ENCODE peak calls at places on chromosomes 13 and 19, in nine cellular contexts. One of them, this sample, is unnamed.

GRCh38 chr13:95723428-95723827 is 46.5 kb downstream of the DNAJC3 start:
- DNase-seq in breast epithelium: no peak
- DNase-seq in endodermal cell: no peak
- DNase-seq in A549: no peak
- DNase-seq in GM12865: no peak
- DNase-seq in prostate gland: no peak
- DNase-seq in colonic mucosa: no peak
- DNase-seq in bronchial epithelial cell: no peak
- DNase-seq in ascending aorta: no peak
- DNase-seq in this sample: no peak

GRCh38 chr13:69704311-69704710 is 403.3 kb upstream of the ATXN8OS start:
- DNase-seq in ascending aorta: no peak
- DNase-seq in GM12865: no peak
- DNase-seq in A549: no peak
- DNase-seq in endodermal cell: no peak
- DNase-seq in breast epithelium: no peak
- DNase-seq in colonic mucosa: no peak
- DNase-seq in bronchial epithelial cell: peak; percentile 1
- DNase-seq in prostate gland: no peak
- DNase-seq in this sample: no peak

GRCh38 chr13:79794936-79795335 is 314.0 kb downstream of the NDFIP2 start:
- DNase-seq in A549: no peak
- DNase-seq in ascending aorta: no peak
- DNase-seq in colonic mucosa: no peak
- DNase-seq in bronchial epithelial cell: no peak
- DNase-seq in breast epithelium: no peak
- DNase-seq in prostate gland: no peak
- DNase-seq in endodermal cell: no peak
- DNase-seq in GM12865: no peak
- DNase-seq in this sample: no peak

GRCh38 chr13:113612626-113613025 is 28.1 kb downstream of the TFDP1 start:
- DNase-seq in breast epithelium: no peak
- DNase-seq in bronchial epithelial cell: no peak
- DNase-seq in A549: no peak
- DNase-seq in colonic mucosa: no peak
- DNase-seq in GM12865: no peak
- DNase-seq in ascending aorta: no peak
- DNase-seq in endodermal cell: no peak
- DNase-seq in prostate gland: no peak
- DNase-seq in this sample: peak; percentile 7

GRCh38 chr19:42176649-42176989 is 40.9 kb downstream of the DEDD2 start:
- DNase-seq in breast epithelium: no peak
- DNase-seq in bronchial epithelial cell: no peak
- DNase-seq in ascending aorta: no peak
- DNase-seq in GM12865: no peak
- DNase-seq in colonic mucosa: no peak
- DNase-seq in A549: no peak
- DNase-seq in endodermal cell: no peak
- DNase-seq in prostate gland: no peak
- DNase-seq in this sample: no peak

GRCh38 chr13:81773263-81773662 is 1432.3 kb upstream of the SPRY2 start:
- DNase-seq in colonic mucosa: no peak
- DNase-seq in breast epithelium: no peak
- DNase-seq in bronchial epithelial cell: no peak
- DNase-seq in prostate gland: no peak
- DNase-seq in GM12865: no peak
- DNase-seq in ascending aorta: no peak
- DNase-seq in endodermal cell: no peak
- DNase-seq in A549: no peak
- DNase-seq in this sample: no peak

GRCh38 chr13:67238277-67238859 is 8.2 kb upstream of the PCDH9 start:
- DNase-seq in endodermal cell: no peak
- DNase-seq in breast epithelium: no peak
- DNase-seq in prostate gland: no peak
- DNase-seq in ascending aorta: no peak
- DNase-seq in GM12865: peak; percentile 30
- DNase-seq in A549: no peak
- DNase-seq in colonic mucosa: no peak
- DNase-seq in bronchial epithelial cell: peak; percentile 23
- DNase-seq in this sample: peak; percentile 32

GRCh38 chr19:5147971-5148793 is 179.3 kb downstream of the KDM4B start:
- DNase-seq in prostate gland: no peak
- DNase-seq in endodermal cell: no peak
- DNase-seq in ascending aorta: no peak
- DNase-seq in A549: no peak
- DNase-seq in bronchial epithelial cell: no peak
- DNase-seq in colonic mucosa: no peak
- DNase-seq in breast epithelium: no peak
- DNase-seq in GM12865: peak; percentile 1
- DNase-seq in this sample: peak; percentile 46

GRCh38 chr19:38173324-38174041 is 50.5 kb downstream of the DPF1 start:
- DNase-seq in prostate gland: no peak
- DNase-seq in endodermal cell: no peak
- DNase-seq in A549: no peak
- DNase-seq in breast epithelium: peak; percentile 18
- DNase-seq in ascending aorta: peak; percentile 95
- DNase-seq in GM12865: no peak
- DNase-seq in colonic mucosa: no peak
- DNase-seq in bronchial epithelial cell: peak; percentile 86
- DNase-seq in this sample: peak; percentile 84

GRCh38 chr13:21233086-21233485 is 56.6 kb downstream of the MRPL57 start:
- DNase-seq in endodermal cell: no peak
- DNase-seq in GM12865: no peak
- DNase-seq in prostate gland: no peak
- DNase-seq in colonic mucosa: no peak
- DNase-seq in bronchial epithelial cell: peak; percentile 19
- DNase-seq in ascending aorta: no peak
- DNase-seq in breast epithelium: no peak
- DNase-seq in A549: no peak
- DNase-seq in this sample: no peak
- H3K4me3 ChIP-seq in endodermal cell: no peak overlapping the region
- H3K4me3 ChIP-seq in GM12865: no peak overlapping the region
- H3K4me3 ChIP-seq in prostate gland: no peak overlapping the region
- H3K4me3 ChIP-seq in colonic mucosa: no peak overlapping the region
- H3K4me3 ChIP-seq in bronchial epithelial cell: no peak overlapping the region
- H3K4me3 ChIP-seq in ascending aorta: no peak overlapping the region
- H3K4me3 ChIP-seq in breast epithelium: no peak overlapping the region
- H3K4me3 ChIP-seq in A549: no peak overlapping the region
- H3K4me3 ChIP-seq in this sample: peak overlapping the region; percentile 38

GRCh38 chr19:11963566-11964355 is 1.1 kb upstream of the ZNF763 start:
- DNase-seq in A549: no peak
- DNase-seq in endodermal cell: peak; percentile 89
- DNase-seq in breast epithelium: peak; percentile 51
- DNase-seq in GM12865: peak; percentile 82
- DNase-seq in colonic mucosa: peak; percentile 87
- DNase-seq in ascending aorta: peak; percentile 90
- DNase-seq in prostate gland: peak; percentile 39
- DNase-seq in bronchial epithelial cell: peak; percentile 33
- DNase-seq in this sample: peak; percentile 61
- TF ChIP-seq CTCF in A549: no peak
- TF ChIP-seq CTCF in endodermal cell: peak; percentile 92
- TF ChIP-seq CTCF in breast epithelium: peak; percentile 69
- TF ChIP-seq CTCF in GM12865: peak; percentile 78
- TF ChIP-seq CTCF in colonic mucosa: peak; percentile 71
- TF ChIP-seq CTCF in ascending aorta: peak; percentile 89
- TF ChIP-seq CTCF in prostate gland: peak; percentile 57
- TF ChIP-seq CTCF in bronchial epithelial cell: peak; percentile 79
- TF ChIP-seq CTCF in this sample: peak; percentile 76

GRCh38 chr19:19591133-19591825 is 27.2 kb downstream of the PBX4 start:
- DNase-seq in GM12865: peak; percentile 88
- DNase-seq in colonic mucosa: no peak
- DNase-seq in prostate gland: peak; percentile 43
- DNase-seq in breast epithelium: peak; percentile 73
- DNase-seq in A549: peak; percentile 58
- DNase-seq in ascending aorta: peak; percentile 67
- DNase-seq in endodermal cell: peak; percentile 67
- DNase-seq in bronchial epithelial cell: peak; percentile 99
- DNase-seq in this sample: peak; percentile 97
- H3K4me3 ChIP-seq in GM12865: peak overlapping the region; percentile 18
- H3K4me3 ChIP-seq in colonic mucosa: no peak overlapping the region
- H3K4me3 ChIP-seq in prostate gland: no peak overlapping the region
- H3K4me3 ChIP-seq in breast epithelium: no peak overlapping the region
- H3K4me3 ChIP-seq in A549: no peak overlapping the region
- H3K4me3 ChIP-seq in ascending aorta: no peak overlapping the region
- H3K4me3 ChIP-seq in endodermal cell: no peak overlapping the region
- H3K4me3 ChIP-seq in bronchial epithelial cell: no peak overlapping the region
- H3K4me3 ChIP-seq in this sample: peak overlapping the region; percentile 33

DNA sequence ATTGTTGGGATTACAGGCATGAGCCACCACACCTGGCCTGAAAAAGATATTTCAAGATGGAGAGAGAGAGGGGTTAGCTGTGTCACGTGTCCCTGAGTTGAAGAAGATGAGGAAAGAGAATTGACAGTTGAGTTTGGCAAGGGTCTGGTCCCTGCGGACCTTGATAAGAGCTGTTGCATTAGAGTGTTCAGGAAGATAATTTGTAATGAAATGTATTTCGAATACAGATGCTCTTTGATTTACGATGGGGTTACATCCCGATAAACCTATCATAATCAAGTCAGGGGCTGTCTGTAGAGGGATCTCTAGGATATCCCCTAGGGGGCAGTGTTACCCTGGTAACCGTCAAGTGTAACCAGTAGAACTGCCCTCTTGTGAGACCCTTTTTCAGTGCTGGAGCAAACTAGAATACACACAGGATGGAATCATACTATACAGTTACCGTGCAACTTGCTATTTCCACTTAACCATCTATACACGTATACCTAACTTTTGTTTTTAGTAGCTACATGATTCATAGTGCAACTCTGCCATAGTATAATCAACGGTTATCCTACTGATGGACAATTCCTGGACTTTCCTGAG is 1.5 kb upstream of the ELOF1 start:
- DNase-seq in breast epithelium: no peak
- DNase-seq in prostate gland: peak; percentile 42
- DNase-seq in A549: peak; percentile 73
- DNase-seq in bronchial epithelial cell: peak; percentile 67
- DNase-seq in colonic mucosa: peak; percentile 72
- DNase-seq in GM12865: peak; percentile 93
- DNase-seq in endodermal cell: peak; percentile 84
- DNase-seq in ascending aorta: no peak
- DNase-seq in this sample: peak; percentile 57
- TF ChIP-seq CTCF in breast epithelium: peak; percentile 18
- TF ChIP-seq CTCF in prostate gland: no peak
- TF ChIP-seq CTCF in A549: peak; percentile 51
- TF ChIP-seq CTCF in bronchial epithelial cell: peak; percentile 57
- TF ChIP-seq CTCF in colonic mucosa: peak; percentile 49
- TF ChIP-seq CTCF in GM12865: peak; percentile 80
- TF ChIP-seq CTCF in endodermal cell: peak; percentile 87
- TF ChIP-seq CTCF in ascending aorta: peak; percentile 48
- TF ChIP-seq CTCF in this sample: peak; percentile 66

GRCh38 chr13:42274386-42275097 is 2.6 kb downstream of the AKAP11 start:
- DNase-seq in A549: no peak
- DNase-seq in GM12865: peak; percentile 41
- DNase-seq in colonic mucosa: no peak
- DNase-seq in breast epithelium: no peak
- DNase-seq in bronchial epithelial cell: no peak
- DNase-seq in prostate gland: no peak
- DNase-seq in ascending aorta: no peak
- DNase-seq in endodermal cell: no peak
- DNase-seq in this sample: no peak

GRCh38 chr13:42275506-42275905 is 3.6 kb downstream of the AKAP11 start:
- DNase-seq in colonic mucosa: no peak
- DNase-seq in bronchial epithelial cell: no peak
- DNase-seq in endodermal cell: no peak
- DNase-seq in breast epithelium: no peak
- DNase-seq in GM12865: peak; percentile 50
- DNase-seq in ascending aorta: no peak
- DNase-seq in A549: no peak
- DNase-seq in prostate gland: no peak
- DNase-seq in this sample: no peak

GRCh38 chr13:42272776-42273175 is 824 bp downstream of the AKAP11 start:
- DNase-seq in endodermal cell: no peak
- DNase-seq in ascending aorta: no peak
- DNase-seq in breast epithelium: no peak
- DNase-seq in A549: no peak
- DNase-seq in colonic mucosa: no peak
- DNase-seq in GM12865: no peak
- DNase-seq in prostate gland: no peak
- DNase-seq in bronchial epithelial cell: no peak
- DNase-seq in this sample: no peak

GRCh38 chr13:42276683-42277082 is 4.7 kb downstream of the AKAP11 start:
- DNase-seq in colonic mucosa: no peak
- DNase-seq in prostate gland: no peak
- DNase-seq in breast epithelium: no peak
- DNase-seq in A549: no peak
- DNase-seq in GM12865: peak; percentile 29
- DNase-seq in ascending aorta: no peak
- DNase-seq in endodermal cell: no peak
- DNase-seq in bronchial epithelial cell: no peak
- DNase-seq in this sample: peak; percentile 20

GRCh38 chr13:42275098-42275471 is 3.1 kb downstream of the AKAP11 start:
- DNase-seq in breast epithelium: no peak
- DNase-seq in prostate gland: no peak
- DNase-seq in A549: no peak
- DNase-seq in GM12865: peak; percentile 92
- DNase-seq in ascending aorta: no peak
- DNase-seq in bronchial epithelial cell: no peak
- DNase-seq in colonic mucosa: no peak
- DNase-seq in endodermal cell: no peak
- DNase-seq in this sample: no peak
- H3K4me3 ChIP-seq in breast epithelium: no peak overlapping the region
- H3K4me3 ChIP-seq in prostate gland: no peak overlapping the region
- H3K4me3 ChIP-seq in A549: no peak overlapping the region
- H3K4me3 ChIP-seq in GM12865: peak overlapping the region; percentile 98
- H3K4me3 ChIP-seq in ascending aorta: no peak overlapping the region
- H3K4me3 ChIP-seq in bronchial epithelial cell: no peak overlapping the region
- H3K4me3 ChIP-seq in colonic mucosa: no peak overlapping the region
- H3K4me3 ChIP-seq in endodermal cell: no peak overlapping the region
- H3K4me3 ChIP-seq in this sample: no peak overlapping the region

GRCh38 chr13:50909605-50910482 is at the start of gene RNASEH2B:
- DNase-seq in colonic mucosa: peak; percentile 67
- DNase-seq in GM12865: peak; percentile 88
- DNase-seq in bronchial epithelial cell: peak; percentile 27
- DNase-seq in ascending aorta: peak; percentile 78
- DNase-seq in endodermal cell: peak; percentile 89
- DNase-seq in breast epithelium: peak; percentile 46
- DNase-seq in prostate gland: peak; percentile 38
- DNase-seq in A549: peak; percentile 70
- DNase-seq in this sample: peak; percentile 41
- TF ChIP-seq CTCF in colonic mucosa: no peak
- TF ChIP-seq CTCF in GM12865: no peak
- TF ChIP-seq CTCF in bronchial epithelial cell: no peak
- TF ChIP-seq CTCF in ascending aorta: no peak
- TF ChIP-seq CTCF in endodermal cell: peak; percentile 21
- TF ChIP-seq CTCF in breast epithelium: no peak
- TF ChIP-seq CTCF in prostate gland: no peak
- TF ChIP-seq CTCF in A549: no peak
- TF ChIP-seq CTCF in this sample: no peak

DNA sequence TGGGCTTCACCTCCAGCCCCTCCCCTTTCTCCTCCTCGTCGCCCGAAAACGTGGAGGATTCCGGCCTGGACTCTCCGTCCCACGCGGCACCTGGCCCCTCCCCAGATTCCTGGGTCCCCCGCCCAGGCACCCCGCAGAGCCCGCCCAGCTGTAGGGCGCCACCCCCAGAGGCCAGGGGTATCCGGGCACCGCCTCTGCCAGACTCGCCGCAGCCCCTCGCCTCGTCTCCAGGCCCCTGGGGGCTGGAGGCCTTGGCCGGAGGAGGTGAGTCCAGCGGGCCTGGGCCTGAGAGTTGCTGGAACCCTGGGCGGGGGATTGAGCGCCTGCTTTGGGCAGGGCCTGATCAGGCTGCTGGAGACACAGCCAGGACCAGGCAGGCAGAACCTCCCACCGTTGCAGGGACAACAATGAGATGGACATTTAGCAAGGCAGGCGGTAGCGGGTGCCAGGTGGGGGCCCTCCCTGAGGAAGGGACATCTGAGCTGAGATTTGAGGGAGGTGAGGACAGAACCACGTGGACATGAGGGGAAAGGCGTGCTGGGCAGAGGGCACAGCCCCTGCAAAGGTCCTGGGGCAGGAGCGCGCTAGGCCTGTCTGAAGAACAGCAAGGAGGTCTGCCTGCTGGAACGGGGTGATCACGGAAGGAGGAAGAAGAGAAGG is 16.2 kb upstream of the B3GNT3 start:
- DNase-seq in ascending aorta: no peak
- DNase-seq in A549: no peak
- DNase-seq in prostate gland: no peak
- DNase-seq in colonic mucosa: peak; percentile 59
- DNase-seq in bronchial epithelial cell: peak; percentile 31
- DNase-seq in endodermal cell: peak; percentile 88
- DNase-seq in breast epithelium: no peak
- DNase-seq in GM12865: no peak
- DNase-seq in this sample: no peak
- H3K4me3 ChIP-seq in ascending aorta: no peak overlapping the region
- H3K4me3 ChIP-seq in A549: peak overlapping the region; percentile 56
- H3K4me3 ChIP-seq in prostate gland: no peak overlapping the region
- H3K4me3 ChIP-seq in colonic mucosa: peak overlapping the region; percentile 24
- H3K4me3 ChIP-seq in bronchial epithelial cell: peak overlapping the region; percentile 35
- H3K4me3 ChIP-seq in endodermal cell: peak overlapping the region; percentile 62
- H3K4me3 ChIP-seq in breast epithelium: peak overlapping the region; percentile 7
- H3K4me3 ChIP-seq in GM12865: no peak overlapping the region
- H3K4me3 ChIP-seq in this sample: no peak overlapping the region

This sample was measured in AG10803.